ENCODE peak calls at places on chromosomes 6 and 20, in five cellular contexts. I is lung, B is tibial artery, E is cardiac fibroblast, U is spleen. V is an unnamed sample.

GRCh38 chr6:15593798-15594197 is 69.0 kb downstream of the DTNBP1 start:
- DNase-seq in I (no peak), B (peak; percentile 28), E (peak; percentile 77), U (no peak), V (peak; percentile 41)

GRCh38 chr20:1904160-1904559 is 9.0 kb downstream of the SIRPA start:
- DNase-seq in I (no peak), B (no peak), E (no peak), U (no peak), V (no peak)

GRCh38 chr6:7615611-7616383 is 25.8 kb downstream of the SNRNP48 start:
- DNase-seq in I (no peak), B (no peak), E (peak; percentile 80), U (no peak), V (peak; percentile 68)

GRCh38 chr6:130997061-130997753 is 65.8 kb downstream of the EPB41L2 start:
- DNase-seq in I (no peak), B (no peak), E (peak; percentile 75), U (no peak), V (peak; percentile 63)

GRCh38 chr6:89637960-89638319 is 607 bp downstream of the LYRM2 start:
- DNase-seq in I (no peak), B (no peak), E (no peak), U (no peak), V (no peak)

GRCh38 chr20:25103526-25103925 is 21.6 kb upstream of the VSX1 start:
- DNase-seq in I (no peak), B (no peak), E (no peak), U (no peak), V (no peak)

GRCh38 chr6:77322604-77323003 is 140.7 kb downstream of the HTR1B start:
- DNase-seq in I (no peak), B (no peak), E (no peak), U (no peak), V (no peak)

GRCh38 chr6:123829302-123829953 is 25.8 kb downstream of the NKAIN2 start:
- DNase-seq in I (no peak), B (no peak), E (peak; percentile 58), U (no peak), V (no peak)

GRCh38 chr20:2312876-2313275 is 17.1 kb downstream of the TGM3 start:
- DNase-seq in I (no peak), B (no peak), E (no peak), U (no peak), V (no peak)

GRCh38 chr6:160010067-160010466 is 41.2 kb downstream of the IGF2R start:
- DNase-seq in I (no peak), B (peak; percentile 51), E (peak; percentile 79), U (no peak), V (peak; percentile 96)

GRCh38 chr20:11891081-11891826 is 26.4 kb upstream of the BTBD3 start:
- DNase-seq in I (peak; percentile 41), B (peak; percentile 25), E (peak; percentile 37), U (peak; percentile 81), V (peak; percentile 53)

GRCh38 chr20:61185841-61186601 is 66.0 kb upstream of the CDH4 start:
- DNase-seq in I (no peak), B (no peak), E (peak; percentile 76), U (no peak), V (peak; percentile 95)

GRCh38 chr6:56037587-56037986 is 162.2 kb upstream of the BMP5 start:
- DNase-seq in I (no peak), B (no peak), E (peak; percentile 50), U (no peak), V (no peak)

GRCh38 chr6:100126682-100127484 is 132.9 kb upstream of the MCHR2 start:
- DNase-seq in I (no peak), B (no peak), E (peak; percentile 2), U (no peak), V (no peak)

GRCh38 chr6:163132050-163132750 is 282.3 kb upstream of the QKI start:
- DNase-seq in I (no peak), B (no peak), E (no peak), U (no peak), V (no peak)

DNA sequence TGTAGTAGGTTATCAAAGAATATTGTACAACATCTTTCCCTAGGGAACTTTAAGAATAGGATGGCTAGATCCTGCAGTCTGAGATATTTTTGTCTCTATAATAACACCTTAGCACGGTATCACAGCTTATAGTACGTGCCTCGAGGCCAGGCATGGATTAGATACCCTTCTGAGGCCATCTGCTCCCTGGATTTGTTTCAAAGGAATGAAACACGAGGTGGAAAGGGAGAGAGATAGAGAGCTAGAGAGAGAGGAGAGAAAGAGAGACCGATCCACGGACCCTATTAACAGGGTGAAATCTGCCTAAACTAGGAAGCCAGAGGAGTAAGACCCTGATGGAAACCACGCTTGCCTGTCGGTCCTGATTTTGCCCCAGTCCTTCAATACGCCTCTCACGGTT is 92.5 kb downstream of the CD83 start:
- DNase-seq in I (no peak), B (no peak), E (no peak), U (no peak), V (no peak)
- H3K4me3 ChIP-seq in I (no peak overlapping the region), B (no peak overlapping the region), E (no peak overlapping the region), U (peak overlapping the region; percentile 76), V (no peak overlapping the region)

GRCh38 chr6:5749016-5749665 is 257.6 kb downstream of the NRN1 start:
- DNase-seq in I (no peak), B (no peak), E (no peak), U (no peak), V (no peak)

GRCh38 chr6:5745081-5745480 is 261.6 kb downstream of the NRN1 start:
- DNase-seq in I (no peak), B (no peak), E (no peak), U (no peak), V (no peak)

GRCh38 chr6:5744497-5744896 is 262.2 kb downstream of the NRN1 start:
- DNase-seq in I (no peak), B (no peak), E (peak; percentile 13), U (no peak), V (no peak)

GRCh38 chr6:5747379-5747778 is 259.3 kb downstream of the NRN1 start:
- DNase-seq in I (no peak), B (no peak), E (no peak), U (no peak), V (no peak)

GRCh38 chr6:5746392-5747140 is 260.2 kb downstream of the NRN1 start:
- DNase-seq in I (no peak), B (no peak), E (no peak), U (no peak), V (no peak)
- TF ChIP-seq CTCF in I (no peak), B (no peak), E (no peak), U (no peak), V (peak; percentile 9)

GRCh38 chr20:63049561-63050221 is 42.9 kb upstream of the BHLHE23 start:
- DNase-seq in I (no peak), B (no peak), E (no peak), U (peak; percentile 61), V (no peak)
- H3K4me3 ChIP-seq in I (no peak overlapping the region), B (no peak overlapping the region), E (no peak overlapping the region), U (no peak overlapping the region), V (no peak overlapping the region)

GRCh38 chr6:13508711-13509705 is 21.6 kb upstream of the GFOD1 start:
- DNase-seq in I (no peak), B (no peak), E (peak; percentile 89), U (no peak), V (no peak)
- TF ChIP-seq CTCF in I (no peak), B (no peak), E (no peak), U (no peak), V (no peak)

GRCh38 chr6:1703091-1703855 is 93.6 kb downstream of the FOXC1 start:
- DNase-seq in I (no peak), B (no peak), E (no peak), U (no peak), V (no peak)

GRCh38 chr6:1700283-1700967 is 90.7 kb downstream of the FOXC1 start:
- DNase-seq in I (no peak), B (no peak), E (no peak), U (no peak), V (no peak)

GRCh38 chr6:1703923-1704322 is 94.2 kb downstream of the FOXC1 start:
- DNase-seq in I (no peak), B (no peak), E (no peak), U (no peak), V (no peak)

GRCh38 chr6:1702580-1703051 is 92.9 kb downstream of the FOXC1 start:
- DNase-seq in I (no peak), B (no peak), E (no peak), U (no peak), V (no peak)

DNA sequence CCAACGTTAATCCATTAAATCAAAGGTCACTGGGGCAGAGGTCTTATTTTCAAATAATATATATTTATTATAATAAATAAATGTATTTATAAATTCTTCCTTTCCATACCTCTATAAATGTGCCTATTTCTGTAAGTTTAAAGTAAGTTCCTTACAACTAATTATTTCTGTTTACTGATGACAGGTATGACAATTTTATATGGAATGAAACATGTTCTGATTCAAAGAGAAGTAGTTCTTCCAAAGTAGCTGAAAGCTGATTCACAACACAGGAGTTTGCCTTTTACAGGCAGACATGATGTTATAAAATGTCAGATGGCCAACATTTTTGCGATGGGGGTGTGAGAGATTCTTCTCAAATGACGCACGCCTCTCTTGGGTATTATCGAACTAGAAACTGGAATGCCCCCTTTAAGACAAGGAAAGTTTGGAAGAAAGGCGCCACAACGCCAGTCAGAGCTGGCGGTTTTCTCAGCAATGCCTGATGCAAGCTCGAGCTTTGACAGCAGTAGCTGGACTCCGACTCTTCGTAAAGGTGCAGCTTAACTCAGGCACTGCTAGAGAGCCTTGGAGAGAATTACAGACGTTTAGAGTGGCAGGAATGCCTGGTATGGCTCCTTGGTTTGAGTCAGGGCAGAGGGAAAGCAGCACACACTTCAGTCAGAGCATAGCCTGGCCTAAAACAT is 92.1 kb downstream of the FOXC1 start:
- DNase-seq in I (no peak), B (peak; percentile 68), E (peak; percentile 90), U (no peak), V (peak; percentile 58)
- H3K4me3 ChIP-seq in I (no peak overlapping the region), B (peak overlapping the region; percentile 31), E (peak overlapping the region; percentile 2), U (no peak overlapping the region), V (no peak overlapping the region)

GRCh38 chr20:10170261-10170660 is 48.4 kb upstream of the SNAP25 start:
- DNase-seq in I (no peak), B (no peak), E (no peak), U (no peak), V (no peak)
- TF ChIP-seq CTCF in I (no peak), B (no peak), E (no peak), U (no peak), V (no peak)

GRCh38 chr6:143449082-143449481 is 1.4 kb downstream of the ADAT2 start:
- DNase-seq in I (no peak), B (no peak), E (no peak), U (no peak), V (no peak)
- H3K4me3 ChIP-seq in I (no peak overlapping the region), B (peak overlapping the region; percentile 68), E (no peak overlapping the region), U (peak overlapping the region; percentile 83), V (no peak overlapping the region)

DNA sequence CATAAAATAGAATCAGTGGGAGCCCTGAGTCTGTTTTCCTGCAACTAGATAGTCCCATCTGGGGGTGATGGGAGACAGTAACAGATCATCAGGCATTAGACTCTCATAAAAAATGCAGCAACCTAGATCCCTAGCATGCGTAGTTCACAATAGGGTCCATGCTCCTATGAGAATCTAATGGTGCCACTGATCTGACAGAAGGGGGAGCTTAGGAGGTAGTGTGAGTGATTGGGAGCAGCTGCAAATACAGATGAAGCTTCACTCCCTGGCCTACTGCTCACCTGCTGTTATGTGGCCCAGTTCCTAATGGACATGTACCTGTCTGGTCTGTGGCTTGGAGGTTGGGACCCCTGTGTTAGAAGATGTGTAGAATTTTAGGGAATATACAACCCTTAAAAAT is 904.5 kb upstream of the EPHA7 start:
- DNase-seq in I (no peak), B (no peak), E (no peak), U (no peak), V (no peak)
- TF ChIP-seq CTCF in I (no peak), B (no peak), E (no peak), U (no peak), V (no peak)

V was measured in fibroblast of villous mesenchyme.